ENCODE peak calls at places on chromosomes 1 and 21, in five cellular contexts. L is GM12892, W is uterus, Z is transverse colon, I is thyroid gland. G is an unnamed sample.

GRCh38 chr1:48227165-48228013 is 4.9 kb downstream of the SLC5A9 start:
- DNase-seq in Z (no peak), L (no peak), I (no peak), W (no peak), G (no peak)

GRCh38 chr1:27487927-27488522 is 1.9 kb downstream of the WASF2 start:
- DNase-seq in I (no peak), L (no peak), Z (no peak), W (no peak), G (peak; percentile 40)

GRCh38 chr1:45306319-45306718 is 20.4 kb upstream of the HPDL start:
- DNase-seq in Z (no peak), L (no peak), I (no peak), W (no peak), G (no peak)

GRCh38 chr1:61864501-61864900 is 122.2 kb downstream of the PATJ start:
- DNase-seq in I (no peak), Z (no peak), W (no peak), L (no peak), G (no peak)

GRCh38 chr1:177847843-177848242 is 122.0 kb downstream of the SEC16B start:
- DNase-seq in I (no peak), W (no peak), Z (no peak), L (no peak), G (no peak)

GRCh38 chr1:241985787-241986186 is 13.1 kb downstream of the MAP1LC3C start:
- DNase-seq in I (peak; percentile 24), L (peak; percentile 27), Z (peak; percentile 24), W (no peak), G (no peak)

GRCh38 chr1:53246261-53247134 is 8.2 kb upstream of the MAGOH start:
- DNase-seq in L (no peak), W (no peak), Z (no peak), I (no peak), G (no peak)

GRCh38 chr1:15249032-15249601 is 2.1 kb downstream of the FHAD1 start:
- DNase-seq in W (no peak), Z (no peak), I (no peak), L (no peak), G (no peak)

GRCh38 chr1:25757151-25757845 is 42.7 kb upstream of the SELENON start:
- DNase-seq in Z (no peak), I (no peak), L (no peak), W (no peak), G (no peak)

GRCh38 chr1:52294580-52294979 is 71.4 kb downstream of the CC2D1B start:
- DNase-seq in Z (no peak), I (no peak), W (no peak), L (no peak), G (no peak)

GRCh38 chr21:23968722-23969647 is 1638.3 kb downstream of the MRPL39 start:
- DNase-seq in W (no peak), I (no peak), Z (peak; percentile 45), L (no peak), G (peak; percentile 80)

GRCh38 chr1:151002006-151002405 is 4.7 kb downstream of the MINDY1 start:
- DNase-seq in I (no peak), L (no peak), W (no peak), Z (no peak), G (no peak)

GRCh38 chr1:77553568-77554291 is 128.7 kb downstream of the ZZZ3 start:
- DNase-seq in Z (no peak), W (no peak), I (no peak), L (no peak), G (no peak)

GRCh38 chr1:226702318-226702956 is 36.6 kb downstream of the ITPKB start:
- DNase-seq in L (no peak), Z (no peak), I (peak; percentile 16), W (peak; percentile 78), G (no peak)
- TF ChIP-seq POLR2A in L (no peak), Z (no peak), I (no peak), W (peak; percentile 9), G (no peak)

DNA sequence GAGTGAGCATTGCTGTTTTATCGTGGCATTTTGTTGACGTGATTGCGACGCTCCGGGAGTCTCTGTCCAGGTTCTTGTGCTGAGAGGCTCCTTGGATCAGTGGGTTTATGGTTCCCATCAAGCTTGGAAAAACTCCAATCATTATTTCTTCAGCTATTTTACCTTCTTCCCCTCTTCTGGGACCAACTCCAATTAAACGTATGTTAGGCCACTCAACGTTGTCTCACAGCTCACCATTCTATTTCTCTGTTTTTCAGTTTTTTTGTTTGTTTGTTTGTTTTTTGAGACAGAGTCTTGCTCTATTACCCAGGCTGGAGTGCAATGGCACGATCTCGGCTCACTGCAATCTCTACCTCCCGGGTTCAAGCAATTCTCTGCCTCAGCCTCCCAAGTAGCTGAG is 8.0 kb downstream of the HES4 start:
- DNase-seq in L (no peak), W (no peak), Z (no peak), I (no peak), G (no peak)
- TF ChIP-seq POLR2A in L (no peak), W (no peak), Z (no peak), I (no peak), G (no peak)

DNA sequence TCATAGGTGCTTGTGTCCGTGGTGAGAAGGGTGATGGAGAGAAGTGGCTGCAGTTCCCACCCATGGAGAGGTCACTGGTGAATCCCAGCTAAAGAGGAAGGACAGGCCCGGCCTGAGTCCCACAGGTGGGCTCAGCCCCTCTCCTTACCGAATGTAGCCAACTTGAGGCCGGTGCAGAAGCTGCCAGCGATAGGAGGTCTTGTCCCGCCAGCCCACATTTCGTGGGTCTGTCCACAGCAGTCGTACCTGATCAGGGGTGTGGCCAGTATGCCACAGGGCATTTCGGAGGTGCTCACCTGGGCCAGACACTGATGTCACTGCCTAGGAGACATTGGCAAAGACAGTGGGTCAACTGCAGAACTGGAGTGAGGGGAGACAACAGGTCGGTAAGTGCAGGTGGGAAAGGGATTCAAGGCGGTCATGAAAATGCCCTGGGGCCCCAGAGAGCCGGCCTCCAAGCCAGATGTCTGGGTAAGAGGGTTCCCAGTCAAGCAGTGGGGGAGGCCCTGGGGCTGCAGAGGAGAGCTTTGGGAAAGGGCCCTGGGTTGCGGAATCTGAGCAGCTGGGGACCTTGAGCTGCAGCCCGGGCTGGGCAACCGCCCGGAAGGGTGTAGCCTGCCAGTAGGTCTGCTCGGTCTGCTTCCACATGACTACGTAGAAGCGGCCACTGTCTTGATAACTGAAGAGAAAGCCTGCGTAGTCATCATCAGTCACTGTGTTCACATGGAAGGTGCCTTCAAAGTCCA is 10.6 kb downstream of the THBS3 start:
- DNase-seq in W (no peak), L (no peak), Z (no peak), I (no peak), G (no peak)
- TF ChIP-seq POLR2A in W (peak; percentile 4), L (no peak), Z (no peak), I (no peak), G (no peak)

DNA sequence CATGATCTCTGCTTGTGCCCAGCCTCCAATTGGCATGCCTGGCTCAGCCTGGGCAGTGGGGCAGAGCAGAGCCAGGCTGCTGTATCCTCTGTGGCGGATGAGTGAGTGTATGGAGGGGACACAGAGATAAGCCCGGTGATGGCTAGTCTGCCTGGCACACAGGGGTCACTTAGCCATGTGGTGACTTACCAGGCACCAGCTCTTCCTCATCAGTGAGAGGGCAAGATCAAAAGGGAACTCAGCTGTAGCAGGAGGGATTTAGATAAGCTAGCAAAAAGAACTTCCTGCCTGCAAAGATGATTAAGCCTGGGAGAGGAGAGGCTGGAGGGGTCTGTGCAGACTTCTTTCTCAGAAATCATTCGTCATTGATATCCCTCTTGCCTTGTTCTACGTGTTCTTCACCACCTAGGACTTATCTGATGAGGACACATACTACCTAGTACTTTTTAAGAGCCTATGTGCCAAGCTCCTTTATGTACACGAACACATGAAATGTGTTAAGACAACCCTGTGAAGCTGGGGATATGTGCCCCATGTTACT is 7.9 kb downstream of the KIF21B start:
- DNase-seq in Z (no peak), W (no peak), I (no peak), L (no peak), G (no peak)
- TF ChIP-seq POLR2A in Z (no peak), W (no peak), I (no peak), L (no peak), G (no peak)

DNA sequence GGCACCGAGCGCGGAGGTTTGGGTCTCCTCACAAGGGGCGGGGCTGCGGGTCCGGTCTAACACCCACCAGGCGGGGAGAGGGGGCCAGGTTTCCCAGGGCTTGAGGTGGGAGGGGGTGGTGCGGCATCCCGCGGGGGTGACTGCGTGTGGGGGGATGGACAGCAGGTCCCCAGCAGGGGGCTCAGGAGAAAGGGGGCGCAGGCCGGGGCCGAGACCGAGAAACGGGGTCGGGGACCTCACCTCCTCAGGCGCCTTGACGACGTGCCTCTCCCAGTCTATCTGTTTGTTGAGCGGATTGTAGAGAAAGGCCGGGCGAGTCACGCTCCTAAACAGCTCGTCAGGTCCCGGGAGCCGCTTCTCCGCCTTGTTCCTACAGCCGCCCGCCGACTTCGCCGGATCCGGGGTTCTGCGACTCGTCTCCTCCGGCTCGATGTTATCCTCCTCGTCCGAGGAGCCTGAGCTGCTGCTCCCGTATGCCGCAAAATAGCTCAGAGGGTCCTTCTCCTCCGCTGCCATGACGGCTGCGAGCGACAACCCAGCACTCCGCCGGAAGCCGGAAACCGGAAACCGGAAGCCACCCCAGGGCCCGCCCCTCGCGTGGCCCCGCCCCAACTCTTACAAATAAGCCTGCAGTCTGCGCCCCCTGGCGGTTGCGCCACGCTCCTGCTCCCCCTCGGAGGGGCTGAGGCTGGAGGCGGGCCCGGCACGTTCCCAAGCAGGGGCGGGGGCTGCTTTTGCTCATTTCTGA is at the start of gene C1orf52:
- DNase-seq in L (peak; percentile 70), W (peak; percentile 95), I (peak; percentile 96), Z (peak; percentile 95), G (peak; percentile 97)
- TF ChIP-seq POLR2A in L (peak; percentile 96), W (peak; percentile 66), I (peak; percentile 75), Z (peak; percentile 82), G (peak; percentile 68)

GRCh38 chr21:38805282-38806152 is at the start of gene ETS2:
- DNase-seq in W (peak; percentile 92), Z (peak; percentile 93), L (peak; percentile 78), I (peak; percentile 91), G (peak; percentile 94)
- TF ChIP-seq POLR2A in W (peak; percentile 95), Z (peak; percentile 98), L (peak; percentile 56), I (peak; percentile 97), G (peak; percentile 96)

GRCh38 chr1:7784492-7785071 is 491 bp downstream of the PER3 start:
- DNase-seq in L (no peak), Z (peak; percentile 19), W (peak; percentile 41), I (peak; percentile 60), G (no peak)
- TF ChIP-seq POLR2A in L (no peak), Z (no peak), W (no peak), I (no peak), G (no peak)

G was measured in Peyer's patch.